ENCODE peak calls at places on chromosomes 12 and 14, in ten cellular contexts. C is heart left ventricle, W is ovary, Z is IMR-90, E is spleen, T is Peyer's patch, Q is A549, M is K562, U is stomach, G is GM12878. A is an unnamed sample.

GRCh38 chr12:38144049-38144448 is 172.5 kb upstream of the ALG10B start:
- DNase-seq in C (no peak), W (no peak), Z (no peak), E (no peak), T (no peak), Q (no peak), M (no peak), U (no peak), G (no peak), A (no peak)

GRCh38 chr12:3571323-3571722 is 80.3 kb downstream of the PRMT8 start:
- DNase-seq in C (no peak), W (no peak), Z (no peak), E (no peak), T (no peak), Q (no peak), M (no peak), U (no peak), G (no peak), A (no peak)

GRCh38 chr14:72745991-72746980 is 147.6 kb downstream of the DPF3 start:
- DNase-seq in C (no peak), W (no peak), Z (peak; percentile 84), E (no peak), T (no peak), Q (no peak), M (no peak), U (peak; percentile 15), G (no peak), A (no peak)

GRCh38 chr12:98955284-98955683 is 310.2 kb downstream of the APAF1 start:
- DNase-seq in C (no peak), W (no peak), Z (peak; percentile 2), E (no peak), T (no peak), Q (peak; percentile 52), M (peak; percentile 12), U (no peak), G (no peak), A (no peak)

GRCh38 chr14:71433303-71433702 is 498.9 kb upstream of the RGS6 start:
- DNase-seq in C (no peak), W (no peak), Z (no peak), E (no peak), T (no peak), Q (no peak), M (no peak), U (no peak), G (no peak), A (no peak)

GRCh38 chr12:91931110-91931509 is 214.5 kb downstream of the BTG1 start:
- DNase-seq in C (no peak), W (peak; percentile 29), Z (no peak), E (no peak), T (no peak), Q (peak; percentile 61), M (no peak), U (peak; percentile 81), G (no peak), A (peak; percentile 38)

GRCh38 chr14:92794547-92794941 is 439 bp downstream of the GOLGA5 start:
- DNase-seq in C (no peak), W (no peak), Z (peak; percentile 18), E (no peak), T (no peak), Q (no peak), M (peak; percentile 12), U (no peak), G (no peak), A (no peak)

GRCh38 chr14:55121146-55121545 is 7.9 kb upstream of the LGALS3 start:
- DNase-seq in C (no peak), W (no peak), Z (no peak), E (no peak), T (no peak), Q (no peak), M (no peak), U (no peak), G (no peak), A (no peak)

GRCh38 chr12:63889721-63890509 is 45.4 kb downstream of the SRGAP1 start:
- DNase-seq in C (no peak), W (no peak), Z (no peak), E (no peak), T (no peak), Q (peak; percentile 64), M (no peak), U (no peak), G (no peak), A (no peak)

GRCh38 chr14:25053585-25053984 is 3.6 kb upstream of the STXBP6 start:
- DNase-seq in C (no peak), W (no peak), Z (no peak), E (no peak), T (no peak), Q (no peak), M (no peak), U (no peak), G (no peak), A (no peak)

GRCh38 chr14:25050494-25051170 is 685 bp upstream of the STXBP6 start:
- DNase-seq in C (no peak), W (no peak), Z (peak; percentile 82), E (no peak), T (no peak), Q (no peak), M (no peak), U (no peak), G (no peak), A (no peak)

GRCh38 chr14:25049559-25050493 is at the start of gene STXBP6:
- DNase-seq in C (peak; percentile 88), W (peak; percentile 50), Z (peak; percentile 65), E (no peak), T (no peak), Q (peak; percentile 35), M (no peak), U (peak; percentile 77), G (no peak), A (peak; percentile 80)

GRCh38 chr14:25052921-25053320 is 3.0 kb upstream of the STXBP6 start:
- DNase-seq in C (no peak), W (no peak), Z (no peak), E (no peak), T (no peak), Q (no peak), M (no peak), U (no peak), G (no peak), A (no peak)

DNA sequence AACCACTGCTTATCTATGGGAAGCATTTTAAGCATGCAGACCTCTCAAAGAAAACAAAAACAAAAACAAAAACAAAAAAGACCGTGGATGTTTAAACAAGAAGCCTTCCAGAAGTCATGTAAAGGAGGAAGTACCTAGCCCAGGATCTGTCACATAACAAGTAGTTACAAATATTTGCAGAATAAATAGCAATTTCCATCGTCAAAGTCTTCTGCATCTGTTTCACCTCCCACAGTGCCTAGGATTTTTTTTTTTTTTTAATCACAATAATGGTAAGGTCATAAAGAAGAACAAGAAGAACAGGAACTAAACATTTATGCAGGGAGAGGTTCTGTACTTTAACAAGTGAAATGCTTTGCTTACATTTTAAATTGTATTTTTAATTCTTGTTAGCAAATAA is 2.4 kb upstream of the STXBP6 start:
- DNase-seq in C (no peak), W (no peak), Z (no peak), E (no peak), T (no peak), Q (no peak), M (no peak), U (no peak), G (no peak), A (no peak)
- TF ChIP-seq POLR2A in C (no peak), W (no peak), Z (no peak), E (no peak), T (no peak), Q (no peak), M (no peak), U (no peak), G (no peak), A (no peak)

DNA sequence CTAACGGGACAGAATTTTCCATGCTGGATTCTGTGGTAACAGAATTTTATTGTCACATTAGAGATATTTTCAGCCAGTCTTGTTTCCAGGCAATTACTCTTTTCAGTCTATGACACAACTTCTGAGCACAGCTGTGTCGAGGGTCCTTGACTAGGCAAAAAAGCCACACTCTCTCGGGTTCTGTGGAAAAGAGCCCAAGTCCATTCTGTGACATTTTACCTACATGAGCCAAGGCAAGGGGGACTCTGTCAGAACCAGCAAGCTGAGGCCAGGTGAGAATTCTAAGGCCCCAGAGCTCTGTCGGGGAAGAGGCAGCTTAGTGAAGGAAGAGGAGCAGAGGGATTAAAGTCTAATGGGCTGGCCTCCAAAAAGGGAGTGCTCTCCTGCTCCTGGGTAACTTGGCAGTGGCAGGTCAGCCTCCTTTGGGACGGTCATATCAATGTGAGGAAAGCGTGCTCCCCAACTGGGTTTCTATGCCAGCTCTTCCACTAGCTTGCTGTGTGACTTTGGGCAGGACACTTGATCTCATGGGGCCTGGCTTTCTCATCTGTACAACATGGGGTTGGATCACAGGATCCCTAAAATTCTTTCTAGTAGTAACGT is 16.0 kb upstream of the RIC8B start:
- DNase-seq in C (no peak), W (no peak), Z (no peak), E (no peak), T (no peak), Q (no peak), M (no peak), U (no peak), G (no peak), A (no peak)
- H3K4me1 ChIP-seq in C (peaks cover 23% of the 10 kb centered on the region), W (peaks cover 3% of the 10 kb centered on the region), Z (no peaks in the 10 kb centered on the region), E (peaks cover 26% of the 10 kb centered on the region), T (peaks cover 8% of the 10 kb centered on the region), Q (no peaks in the 10 kb centered on the region), M (no peaks in the 10 kb centered on the region), U (no peaks in the 10 kb centered on the region), G (peaks cover 38% of the 10 kb centered on the region), A (no peaks in the 10 kb centered on the region)

GRCh38 chr12:30548203-30548602 is 147.5 kb downstream of the IPO8 start:
- DNase-seq in C (no peak), W (no peak), Z (no peak), E (no peak), T (no peak), Q (no peak), M (no peak), U (no peak), G (no peak), A (no peak)
- TF ChIP-seq POLR2A in C (no peak), W (no peak), Z (no peak), E (no peak), T (no peak), Q (no peak), M (no peak), U (no peak), G (no peak), A (no peak)

GRCh38 chr12:50218386-50218785 is 51.2 kb upstream of the CERS5 start:
- DNase-seq in C (no peak), W (no peak), Z (peak; percentile 71), E (no peak), T (no peak), Q (peak; percentile 82), M (no peak), U (no peak), G (no peak), A (no peak)

GRCh38 chr12:50214018-50214417 is 46.8 kb upstream of the CERS5 start:
- DNase-seq in C (no peak), W (no peak), Z (no peak), E (no peak), T (no peak), Q (no peak), M (no peak), U (no peak), G (no peak), A (no peak)

GRCh38 chr12:50219544-50219943 is 52.4 kb upstream of the CERS5 start:
- DNase-seq in C (no peak), W (no peak), Z (no peak), E (no peak), T (no peak), Q (no peak), M (no peak), U (no peak), G (no peak), A (no peak)

GRCh38 chr12:50215033-50215432 is 47.9 kb upstream of the CERS5 start:
- DNase-seq in C (no peak), W (no peak), Z (peak; percentile 39), E (no peak), T (no peak), Q (no peak), M (no peak), U (no peak), G (no peak), A (no peak)

GRCh38 chr12:50217202-50217601 is 50.0 kb upstream of the CERS5 start:
- DNase-seq in C (no peak), W (no peak), Z (no peak), E (no peak), T (no peak), Q (no peak), M (no peak), U (no peak), G (no peak), A (no peak)
- H3K4me1 ChIP-seq in C (peaks cover 20% of the 10 kb centered on the region), W (peaks cover 5% of the 10 kb centered on the region), Z (peaks cover 15% of the 10 kb centered on the region), E (peaks cover 35% of the 10 kb centered on the region), T (peaks cover 6% of the 10 kb centered on the region), Q (peaks cover 35% of the 10 kb centered on the region), M (no peaks in the 10 kb centered on the region), U (peaks cover 16% of the 10 kb centered on the region), G (peaks cover 2% of the 10 kb centered on the region), A (peaks cover 8% of the 10 kb centered on the region)